ENCODE peak calls at places on chromosomes 16 and 17, in six cellular contexts. A is BE2C, Z is kidney glomerular epithelial cell, S is anterior cingulate cortex, F is left cardiac atrium, G is T-helper 17 cell. R is an unnamed sample.

GRCh38 chr17:44820631-44821196 is 9.4 kb downstream of the GJC1 start:
- DNase-seq in Z (peak), S (no peak), A (no peak), F (no peak), G (no peak), R (no peak)

GRCh38 chr17:80029235-80029974 is 6.3 kb downstream of the TBC1D16 start:
- DNase-seq in A (no peak), Z (no peak), G (no peak), S (no peak), F (peak), R (no peak)

GRCh38 chr17:47712330-47713023 is 18.5 kb downstream of the TBKBP1 start:
- DNase-seq in S (no peak), G (no peak), Z (no peak), F (no peak), A (no peak), R (no peak)

GRCh38 chr17:19978206-19978802 is 676 bp upstream of the AKAP10 start:
- DNase-seq in F (no peak), A (no peak), G (peak), S (no peak), Z (peak), R (peak)

GRCh38 chr17:75084039-75084660 is 3.6 kb upstream of the SLC16A5 start:
- DNase-seq in S (no peak), Z (peak), A (no peak), F (peak), G (no peak), R (no peak)

GRCh38 chr16:19292186-19292585 is 6.7 kb downstream of the CLEC19A start:
- DNase-seq in A (no peak), F (no peak), G (no peak), Z (no peak), S (no peak), R (no peak)

GRCh38 chr17:30594223-30594952 is 117.2 kb downstream of the GOSR1 start:
- DNase-seq in G (no peak), Z (no peak), S (no peak), A (no peak), F (no peak), R (no peak)

GRCh38 chr17:31072186-31072585 is 22.6 kb upstream of the NF1 start:
- DNase-seq in A (no peak), Z (no peak), S (no peak), G (no peak), F (no peak), R (no peak)

GRCh38 chr17:75594499-75595283 is 7.1 kb downstream of the MYO15B start:
- DNase-seq in G (no peak), S (no peak), Z (no peak), F (no peak), A (no peak), R (no peak)

GRCh38 chr17:699350-699749 is 15.3 kb downstream of the VPS53 start:
- DNase-seq in A (no peak), G (no peak), S (no peak), Z (no peak), F (no peak), R (no peak)

GRCh38 chr16:55479560-55480197 is 681 bp downstream of the MMP2 start:
- DNase-seq in G (no peak), A (no peak), S (no peak), F (no peak), Z (no peak), R (no peak)

GRCh38 chr16:89658221-89658879 is 714 bp downstream of the SPATA33 start:
- DNase-seq in F (peak), Z (peak), G (no peak), S (no peak), A (peak), R (no peak)

GRCh38 chr16:87705780-87706277 is 60.0 kb downstream of the KLHDC4 start:
- DNase-seq in A (no peak), Z (no peak), S (no peak), F (no peak), G (no peak), R (no peak)

GRCh38 chr16:22424161-22424937 is 49.9 kb upstream of the CDR2 start:
- DNase-seq in S (peak), A (no peak), G (no peak), Z (no peak), F (peak), R (no peak)

GRCh38 chr17:2695961-2696760 is 15.4 kb downstream of the CLUH start:
- DNase-seq in G (no peak), Z (no peak), A (no peak), S (no peak), F (no peak), R (no peak)

GRCh38 chr16:89384282-89384681 is 106.1 kb downstream of the ANKRD11 start:
- DNase-seq in G (no peak), F (no peak), Z (no peak), S (no peak), A (no peak), R (no peak)

GRCh38 chr16:972316-973002 is 1.7 kb upstream of the LMF1 start:
- DNase-seq in S (peak), G (no peak), F (no peak), A (no peak), Z (no peak), R (no peak)

GRCh38 chr17:4560837-4561241 is 462 bp upstream of the GGT6 start:
- DNase-seq in G (no peak), S (no peak), A (no peak), Z (no peak), F (no peak), R (no peak)

GRCh38 chr17:8476741-8477140 is 41.1 kb downstream of the NDEL1 start:
- DNase-seq in Z (no peak), A (no peak), G (no peak), F (no peak), S (no peak), R (no peak)

GRCh38 chr17:79951361-79952264 is 84.1 kb downstream of the TBC1D16 start:
- DNase-seq in G (no peak), F (peak), Z (peak), A (peak), S (peak), R (no peak)

GRCh38 chr17:35241520-35241919 is 1.4 kb upstream of the SLFN5 start:
- DNase-seq in A (no peak), F (no peak), S (no peak), G (peak), Z (no peak), R (no peak)

R was measured in central memory CD4-positive, alpha-beta T cell.